ENCODE peak calls at places on chromosomes 7 and 10, in ten cellular contexts. One of them, this sample, is unnamed.

GRCh38 chr10:7572435-7572834 is 94.3 kb downstream of the ITIH5 start:
- DNase-seq in cardiac septum: no peak
- DNase-seq in activated CD4-positive, CD25-positive, alpha-beta regulatory T cell: no peak
- DNase-seq in mucosa of gallbladder: peak; percentile 43
- DNase-seq in Right ventricle myocardium superior: no peak
- DNase-seq in HS-27A: no peak
- DNase-seq in astrocyte of the cerebellum: no peak
- DNase-seq in HS-5: no peak
- DNase-seq in kidney tubule cell: no peak
- DNase-seq in aorta: no peak
- DNase-seq in this sample: peak; percentile 2

GRCh38 chr7:16812542-16813231 is 7.9 kb upstream of the AGR2 start:
- DNase-seq in activated CD4-positive, CD25-positive, alpha-beta regulatory T cell: no peak
- DNase-seq in HS-5: no peak
- DNase-seq in astrocyte of the cerebellum: no peak
- DNase-seq in Right ventricle myocardium superior: no peak
- DNase-seq in HS-27A: no peak
- DNase-seq in mucosa of gallbladder: no peak
- DNase-seq in aorta: no peak
- DNase-seq in kidney tubule cell: no peak
- DNase-seq in cardiac septum: no peak
- DNase-seq in this sample: no peak

GRCh38 chr10:76583711-76584161 is 1053.9 kb downstream of the KCNMA1 start:
- DNase-seq in kidney tubule cell: peak; percentile 86
- DNase-seq in mucosa of gallbladder: no peak
- DNase-seq in activated CD4-positive, CD25-positive, alpha-beta regulatory T cell: no peak
- DNase-seq in aorta: no peak
- DNase-seq in astrocyte of the cerebellum: peak; percentile 55
- DNase-seq in HS-5: peak; percentile 89
- DNase-seq in Right ventricle myocardium superior: no peak
- DNase-seq in cardiac septum: no peak
- DNase-seq in HS-27A: peak; percentile 70
- DNase-seq in this sample: peak; percentile 84

GRCh38 chr10:722281-723060 is 33.0 kb upstream of the DIP2C start:
- DNase-seq in HS-27A: no peak
- DNase-seq in kidney tubule cell: no peak
- DNase-seq in HS-5: no peak
- DNase-seq in activated CD4-positive, CD25-positive, alpha-beta regulatory T cell: no peak
- DNase-seq in astrocyte of the cerebellum: no peak
- DNase-seq in aorta: no peak
- DNase-seq in mucosa of gallbladder: no peak
- DNase-seq in cardiac septum: no peak
- DNase-seq in Right ventricle myocardium superior: no peak
- DNase-seq in this sample: no peak

GRCh38 chr7:10100572-10100971 is 873.1 kb upstream of the PHF14 start:
- DNase-seq in astrocyte of the cerebellum: no peak
- DNase-seq in cardiac septum: no peak
- DNase-seq in HS-5: no peak
- DNase-seq in HS-27A: no peak
- DNase-seq in activated CD4-positive, CD25-positive, alpha-beta regulatory T cell: no peak
- DNase-seq in mucosa of gallbladder: no peak
- DNase-seq in Right ventricle myocardium superior: no peak
- DNase-seq in aorta: no peak
- DNase-seq in kidney tubule cell: no peak
- DNase-seq in this sample: no peak

GRCh38 chr7:64990936-64991335 is at the start of gene ZNF117:
- DNase-seq in aorta: no peak
- DNase-seq in activated CD4-positive, CD25-positive, alpha-beta regulatory T cell: no peak
- DNase-seq in kidney tubule cell: no peak
- DNase-seq in HS-5: no peak
- DNase-seq in Right ventricle myocardium superior: no peak
- DNase-seq in astrocyte of the cerebellum: no peak
- DNase-seq in cardiac septum: no peak
- DNase-seq in mucosa of gallbladder: no peak
- DNase-seq in HS-27A: no peak
- DNase-seq in this sample: no peak

GRCh38 chr10:130495891-130496642 is 359.9 kb downstream of the GLRX3 start:
- DNase-seq in aorta: no peak
- DNase-seq in mucosa of gallbladder: no peak
- DNase-seq in HS-27A: no peak
- DNase-seq in kidney tubule cell: peak; percentile 17
- DNase-seq in Right ventricle myocardium superior: no peak
- DNase-seq in cardiac septum: peak; percentile 50
- DNase-seq in astrocyte of the cerebellum: no peak
- DNase-seq in HS-5: no peak
- DNase-seq in activated CD4-positive, CD25-positive, alpha-beta regulatory T cell: no peak
- DNase-seq in this sample: no peak

GRCh38 chr7:128838109-128838779 is 8.0 kb downstream of the FLNC start:
- DNase-seq in HS-27A: no peak
- DNase-seq in mucosa of gallbladder: no peak
- DNase-seq in kidney tubule cell: no peak
- DNase-seq in activated CD4-positive, CD25-positive, alpha-beta regulatory T cell: no peak
- DNase-seq in Right ventricle myocardium superior: peak; percentile 33
- DNase-seq in cardiac septum: peak; percentile 76
- DNase-seq in aorta: peak; percentile 70
- DNase-seq in astrocyte of the cerebellum: no peak
- DNase-seq in HS-5: no peak
- DNase-seq in this sample: no peak

GRCh38 chr7:137563986-137564385 is 220.5 kb upstream of the PTN start:
- DNase-seq in aorta: no peak
- DNase-seq in astrocyte of the cerebellum: no peak
- DNase-seq in HS-27A: no peak
- DNase-seq in Right ventricle myocardium superior: no peak
- DNase-seq in cardiac septum: no peak
- DNase-seq in HS-5: peak; percentile 5
- DNase-seq in activated CD4-positive, CD25-positive, alpha-beta regulatory T cell: no peak
- DNase-seq in kidney tubule cell: no peak
- DNase-seq in mucosa of gallbladder: no peak
- DNase-seq in this sample: no peak

GRCh38 chr10:72257051-72257892 is 16.5 kb upstream of the DDIT4 start:
- DNase-seq in activated CD4-positive, CD25-positive, alpha-beta regulatory T cell: no peak
- DNase-seq in mucosa of gallbladder: peak; percentile 29
- DNase-seq in cardiac septum: no peak
- DNase-seq in astrocyte of the cerebellum: no peak
- DNase-seq in Right ventricle myocardium superior: no peak
- DNase-seq in HS-5: no peak
- DNase-seq in HS-27A: no peak
- DNase-seq in kidney tubule cell: no peak
- DNase-seq in aorta: no peak
- DNase-seq in this sample: peak; percentile 21

GRCh38 chr7:44415047-44415446 is 75.4 kb downstream of the NUDCD3 start:
- DNase-seq in activated CD4-positive, CD25-positive, alpha-beta regulatory T cell: no peak
- DNase-seq in HS-5: peak; percentile 79
- DNase-seq in mucosa of gallbladder: no peak
- DNase-seq in HS-27A: peak; percentile 31
- DNase-seq in aorta: no peak
- DNase-seq in astrocyte of the cerebellum: no peak
- DNase-seq in cardiac septum: no peak
- DNase-seq in kidney tubule cell: peak; percentile 97
- DNase-seq in Right ventricle myocardium superior: no peak
- DNase-seq in this sample: peak; percentile 25

This sample was measured in astrocyte of the spinal cord.